ENCODE peak calls at places on chromosomes 11 and 22, in five cellular contexts. K, A, L, Q and X are unnamed samples.

GRCh38 chr22:50169774-50170341 is 673 bp upstream of the PANX2 start:
- DNase-seq in A (no peak), Q (no peak), K (peak; percentile 43), L (peak; percentile 58), X (no peak)

GRCh38 chr11:72985645-72986044 is 156.5 kb downstream of the FCHSD2 start:
- DNase-seq in K (no peak), A (no peak), Q (peak; percentile 11), L (no peak), X (peak; percentile 37)

GRCh38 chr11:67266424-67267187 is at the start of gene GRK2:
- DNase-seq in L (peak; percentile 37), Q (peak; percentile 28), A (no peak), K (peak; percentile 73), X (peak; percentile 55)

GRCh38 chr11:66846671-66847091 is 3.4 kb downstream of the RCE1 start:
- DNase-seq in Q (no peak), K (peak; percentile 49), A (no peak), L (no peak), X (no peak)

GRCh38 chr11:91243065-91243464 is 981.6 kb upstream of the FAT3 start:
- DNase-seq in Q (peak; percentile 27), A (no peak), K (no peak), L (no peak), X (no peak)

GRCh38 chr11:102664001-102664752 is 39.0 kb upstream of the MMP20 start:
- DNase-seq in Q (no peak), L (peak; percentile 20), K (no peak), A (no peak), X (no peak)

GRCh38 chr11:44243633-44244343 is 66.2 kb downstream of the ALX4 start:
- DNase-seq in L (peak; percentile 85), Q (peak; percentile 46), K (no peak), A (no peak), X (peak; percentile 85)

GRCh38 chr11:38163526-38163925 is 1565.5 kb upstream of the RAG2 start:
- DNase-seq in K (no peak), Q (no peak), L (no peak), A (no peak), X (no peak)

GRCh38 chr11:58675344-58676155 is 53.1 kb downstream of the CNTF start:
- DNase-seq in K (peak; percentile 67), Q (peak; percentile 59), L (peak; percentile 76), A (no peak), X (peak; percentile 55)

GRCh38 chr22:23431337-23432072 is 148.6 kb downstream of the IGLL1 start:
- DNase-seq in K (no peak), A (no peak), Q (no peak), L (peak; percentile 37), X (no peak)

GRCh38 chr11:64059339-64060176 is 23.8 kb downstream of the FLRT1 start:
- DNase-seq in L (peak; percentile 71), A (no peak), K (no peak), Q (no peak), X (no peak)

GRCh38 chr11:8604078-8604723 is 10.2 kb upstream of the STK33 start:
- DNase-seq in L (peak; percentile 72), K (no peak), A (no peak), Q (peak; percentile 100), X (peak; percentile 47)

GRCh38 chr11:125376117-125376516 is 119.9 kb downstream of the FEZ1 start:
- DNase-seq in L (no peak), A (no peak), Q (no peak), K (no peak), X (no peak)

GRCh38 chr11:104705475-104706195 is 192.6 kb downstream of the CASP12 start:
- DNase-seq in K (no peak), Q (peak; percentile 18), A (peak; percentile 59), L (no peak), X (no peak)

GRCh38 chr22:49784630-49784971 is 43.1 kb downstream of the BRD1 start:
- DNase-seq in K (peak; percentile 40), A (no peak), L (no peak), Q (no peak), X (no peak)

GRCh38 chr11:2301631-2302272 is at the start of the genes C11orf21 and TSPAN32:
- DNase-seq in L (no peak), Q (peak; percentile 3), A (no peak), K (peak; percentile 87), X (peak; percentile 73)

GRCh38 chr11:12137938-12138731 is 27.7 kb downstream of the MICAL2 start:
- DNase-seq in K (no peak), A (no peak), L (peak; percentile 35), Q (peak; percentile 98), X (no peak)

GRCh38 chr11:112889446-112889845 is 71.8 kb upstream of the NCAM1 start:
- DNase-seq in K (no peak), L (no peak), A (no peak), Q (no peak), X (no peak)

GRCh38 chr11:17609536-17610401 is 62.7 kb downstream of the OTOG start:
- DNase-seq in L (no peak), A (no peak), K (no peak), Q (no peak), X (no peak)

GRCh38 chr11:36304349-36304748 is 8.3 kb downstream of the PRR5L start:
- DNase-seq in K (no peak), A (no peak), Q (peak; percentile 20), L (no peak), X (no peak)

GRCh38 chr11:95140397-95141030 is 50.9 kb downstream of the ENDOD1 start:
- DNase-seq in L (no peak), K (no peak), Q (peak; percentile 76), A (no peak), X (no peak)

GRCh38 chr22:35349704-35350538 is 31.0 kb upstream of the HMOX1 start:
- DNase-seq in K (peak; percentile 57), Q (peak; percentile 37), A (no peak), L (peak; percentile 45), X (peak; percentile 86)

GRCh38 chr11:77102246-77103210 is at the start of gene OMP:
- DNase-seq in K (peak; percentile 48), A (no peak), Q (no peak), L (no peak), X (no peak)

GRCh38 chr11:109963101-109963500 is 130.1 kb upstream of the ZC3H12C start:
- DNase-seq in A (no peak), K (no peak), L (peak; percentile 9), Q (no peak), X (no peak)

GRCh38 chr22:32698926-32699619 is 102.4 kb upstream of the TIMP3 start:
- DNase-seq in Q (no peak), L (no peak), A (no peak), K (no peak), X (no peak)

GRCh38 chr11:4044971-4045646 is 49.5 kb upstream of the RRM1 start:
- DNase-seq in A (no peak), L (no peak), K (no peak), Q (no peak), X (peak; percentile 53)

GRCh38 chr11:22797081-22797480 is 32.5 kb downstream of the SVIP start:
- DNase-seq in A (no peak), Q (no peak), L (no peak), K (no peak), X (no peak)

GRCh38 chr11:43558556-43559127 is 121.9 kb upstream of the HSD17B12 start:
- DNase-seq in K (no peak), Q (no peak), L (no peak), A (no peak), X (no peak)

GRCh38 chr22:42177891-42178336 is 47.3 kb upstream of the CYP2D6 start:
- DNase-seq in A (no peak), K (no peak), L (no peak), Q (no peak), X (no peak)

GRCh38 chr22:17109113-17109865 is 11.9 kb downstream of the TMEM121B start:
- DNase-seq in Q (no peak), L (no peak), A (no peak), K (no peak), X (no peak)

GRCh38 chr11:107018902-107019493 is 722 bp upstream of the GUCY1A2 start:
- DNase-seq in Q (peak; percentile 61), K (peak; percentile 31), L (peak; percentile 93), A (no peak), X (peak; percentile 69)

GRCh38 chr11:120244476-120244875 is 4.5 kb downstream of the POU2F3 start:
- DNase-seq in L (no peak), K (no peak), A (no peak), Q (peak; percentile 10), X (no peak)

DNA sequence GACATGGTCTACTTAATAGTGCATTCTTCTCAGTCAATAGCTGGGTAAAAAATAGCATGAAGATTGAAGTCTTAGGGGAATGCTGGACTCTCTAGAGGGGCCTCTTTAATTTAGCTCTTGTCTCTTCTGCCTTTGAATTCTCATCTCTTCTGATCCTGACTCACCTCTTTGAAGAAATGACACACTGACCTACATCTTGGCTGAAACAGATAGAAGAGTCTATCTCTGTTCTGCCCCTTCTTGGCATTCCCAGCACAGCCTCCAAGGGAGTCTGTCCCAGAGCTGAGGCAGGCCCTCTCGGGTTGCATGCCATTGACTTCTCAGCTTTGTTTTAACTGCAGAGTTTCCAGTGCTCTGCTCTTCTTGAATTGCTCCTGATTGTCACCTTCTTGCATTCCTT is 55.7 kb downstream of the PTPRJ start:
- DNase-seq in L (no peak), A (no peak), K (no peak), Q (peak; percentile 31), X (no peak)
- H3K4me1 ChIP-seq in L (peaks cover 24% of the 10 kb centered on the region), A (peaks cover 48% of the 10 kb centered on the region), K (no peaks in the 10 kb centered on the region), Q (peaks cover 5% of the 10 kb centered on the region), X (no peaks in the 10 kb centered on the region)

GRCh38 chr22:46104170-46104880 is 46.0 kb upstream of the PPARA start:
- DNase-seq in K (no peak), L (no peak), A (no peak), Q (no peak), X (no peak)

GRCh38 chr22:46103664-46104063 is 46.7 kb upstream of the PPARA start:
- DNase-seq in K (no peak), L (no peak), A (no peak), Q (no peak), X (no peak)

GRCh38 chr22:46106279-46107022 is 43.9 kb upstream of the PPARA start:
- DNase-seq in Q (no peak), K (no peak), L (no peak), A (no peak), X (no peak)

GRCh38 chr22:46105494-46106278 is 44.6 kb upstream of the PPARA start:
- DNase-seq in L (no peak), Q (peak; percentile 59), K (no peak), A (no peak), X (no peak)

DNA sequence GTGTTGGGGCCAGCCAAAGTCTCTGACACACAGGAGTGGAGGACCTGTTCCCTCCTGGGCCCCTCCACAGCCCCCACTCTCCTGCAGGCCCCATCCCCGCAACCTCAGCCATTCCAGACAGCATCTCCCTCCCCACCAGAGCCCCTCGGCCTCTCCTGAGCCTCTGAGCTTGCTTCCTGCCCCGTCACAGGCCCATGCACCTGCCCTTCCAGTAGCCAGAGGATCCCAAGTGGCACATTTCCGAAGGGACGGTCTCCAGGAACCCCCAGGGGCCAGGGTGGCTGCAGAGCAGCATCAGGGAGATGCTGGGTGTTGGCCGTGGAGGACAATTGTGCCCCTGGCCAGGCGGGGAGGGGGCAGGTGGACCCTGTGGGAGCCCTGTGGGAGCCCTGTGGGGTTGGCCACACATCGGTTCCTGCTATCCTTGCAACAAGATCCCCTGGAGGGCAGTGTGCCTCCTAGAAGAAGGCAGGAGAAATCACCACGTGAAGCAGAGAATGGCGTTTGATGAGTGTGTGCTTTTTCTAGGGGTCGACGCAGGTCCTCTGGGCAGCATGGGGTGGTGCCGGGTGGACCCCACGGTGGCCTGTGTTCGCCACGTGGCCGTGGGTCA is 45.3 kb upstream of the PPARA start:
- DNase-seq in A (no peak), L (no peak), Q (no peak), K (no peak), X (no peak)
- H3K4me3 ChIP-seq in A (no peak overlapping the region), L (no peak overlapping the region), Q (no peak overlapping the region), K (no peak overlapping the region), X (no peak overlapping the region)

GRCh38 chr22:38315801-38316339 is 1.4 kb downstream of the CSNK1E start:
- DNase-seq in A (no peak), L (no peak), K (no peak), Q (no peak), X (peak; percentile 31)
- H3K4me1 ChIP-seq in A (peaks cover 46% of the 10 kb centered on the region), L (peaks cover 43% of the 10 kb centered on the region), K (peaks cover 20% of the 10 kb centered on the region), Q (peaks cover 39% of the 10 kb centered on the region), X (peaks cover 27% of the 10 kb centered on the region)

GRCh38 chr22:40518840-40519239 is 117.7 kb downstream of the MRTFA start:
- DNase-seq in Q (no peak), L (no peak), K (no peak), A (no peak), X (no peak)
- H3K4me3 ChIP-seq in Q (no peak overlapping the region), L (no peak overlapping the region), K (no peak overlapping the region), A (peak overlapping the region; percentile 48), X (no peak overlapping the region)